ENCODE peak calls at places on chromosomes 6 and 20, in four cellular contexts. P is H1, B is GM12878, D is HepG2. Q is an unnamed sample.

GRCh38 chr20:34083137-34083536 is 28.9 kb downstream of the EIF2S2 start:
- DNase-seq in D (no peak), B (no peak), P (no peak), Q (no peak)

GRCh38 chr6:4788953-4789584 is 12.9 kb downstream of the CDYL start:
- DNase-seq in D (no peak), B (no peak), P (peak; percentile 57), Q (no peak)

GRCh38 chr20:48171626-48172025 is 386.3 kb upstream of the SULF2 start:
- DNase-seq in D (no peak), B (no peak), P (no peak), Q (no peak)

GRCh38 chr20:20630551-20630950 is 81.9 kb downstream of the RALGAPA2 start:
- DNase-seq in P (no peak), B (no peak), D (no peak), Q (no peak)

GRCh38 chr6:110645685-110646418 is 169.4 kb downstream of the CDK19 start:
- DNase-seq in P (no peak), B (no peak), D (no peak), Q (no peak)

GRCh38 chr20:49568491-49569151 is 684 bp upstream of the PTGIS start:
- DNase-seq in B (no peak), D (no peak), P (peak; percentile 83), Q (peak; percentile 94)

GRCh38 chr20:31497838-31498540 is 16.3 kb upstream of the HM13 start:
- DNase-seq in D (no peak), B (no peak), P (no peak), Q (no peak)

GRCh38 chr6:9161731-9162130 is 726.4 kb upstream of the SLC35B3 start:
- DNase-seq in D (no peak), P (no peak), B (no peak), Q (no peak)

GRCh38 chr20:54643761-54644160 is 168.4 kb downstream of the DOK5 start:
- DNase-seq in B (no peak), P (no peak), D (no peak), Q (no peak)

GRCh38 chr6:53605543-53606235 is 59.9 kb downstream of the KLHL31 start:
- DNase-seq in B (no peak), D (no peak), P (no peak), Q (peak; percentile 27)

DNA sequence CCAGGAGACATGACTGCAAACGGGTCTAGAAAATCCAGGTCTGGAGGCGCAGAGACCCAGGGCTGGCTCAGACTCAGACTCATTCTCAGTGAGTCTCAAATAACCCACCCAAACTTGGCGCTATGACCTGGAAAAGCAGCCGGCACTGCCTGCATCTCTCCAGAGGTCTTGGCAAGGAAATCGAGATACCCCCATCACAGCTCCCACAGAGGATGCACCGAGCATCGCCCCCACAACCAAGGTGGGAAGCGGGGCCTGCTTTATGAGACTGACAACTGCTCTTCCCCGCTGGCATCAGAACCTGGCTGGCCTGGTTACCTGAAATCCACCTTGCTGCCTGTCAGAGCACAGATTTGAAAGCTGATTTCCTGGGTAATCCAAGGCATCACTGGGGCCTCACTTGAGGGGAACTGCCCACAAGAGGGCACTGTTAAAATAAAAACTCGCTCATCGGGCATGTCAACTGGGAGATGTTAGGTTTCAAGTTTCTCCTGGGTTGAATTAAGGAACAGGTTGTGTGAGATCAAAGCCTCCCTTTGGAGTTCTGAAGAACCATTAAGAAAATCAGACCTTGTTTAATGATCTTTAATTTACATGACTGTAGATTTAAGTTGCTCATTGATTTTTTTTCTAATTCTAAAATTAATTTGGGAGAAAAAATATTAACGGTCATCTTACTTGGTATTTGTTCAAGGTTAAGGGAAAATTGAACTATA is 55.0 kb downstream of the KIF16B start:
- DNase-seq in B (no peak), P (no peak), D (peak; percentile 60), Q (peak; percentile 32)
- H3K9ac ChIP-seq in B (no peak overlapping the region), P (no peak overlapping the region), D (no peak overlapping the region), Q (no peak overlapping the region)

GRCh38 chr6:56793938-56794337 is 151.2 kb upstream of the DST start:
- DNase-seq in P (no peak), B (no peak), D (no peak), Q (no peak)

GRCh38 chr6:56799966-56800365 is 154.9 kb upstream of the BEND6 start:
- DNase-seq in B (no peak), D (no peak), P (no peak), Q (no peak)

GRCh38 chr6:56794421-56794820 is 151.7 kb upstream of the DST start:
- DNase-seq in B (peak; percentile 44), P (no peak), D (no peak), Q (peak; percentile 56)

GRCh38 chr6:56795852-56796532 is 153.3 kb upstream of the DST start:
- DNase-seq in P (no peak), D (no peak), B (no peak), Q (no peak)

GRCh38 chr6:56798163-56798562 is 155.5 kb upstream of the DST start:
- DNase-seq in D (no peak), P (no peak), B (no peak), Q (no peak)
- TF ChIP-seq SUZ12 in D (no peak), P (no peak), B (no peak), Q (no peak)

GRCh38 chr20:63775096-63775978 is 35.8 kb downstream of the SLC2A4RG start:
- DNase-seq in P (peak; percentile 95), B (no peak), D (no peak), Q (peak; percentile 51)
- H3K9ac ChIP-seq in P (peak overlapping the region; percentile 34), B (no peak overlapping the region), D (no peak overlapping the region), Q (peak overlapping the region; percentile 77)

DNA sequence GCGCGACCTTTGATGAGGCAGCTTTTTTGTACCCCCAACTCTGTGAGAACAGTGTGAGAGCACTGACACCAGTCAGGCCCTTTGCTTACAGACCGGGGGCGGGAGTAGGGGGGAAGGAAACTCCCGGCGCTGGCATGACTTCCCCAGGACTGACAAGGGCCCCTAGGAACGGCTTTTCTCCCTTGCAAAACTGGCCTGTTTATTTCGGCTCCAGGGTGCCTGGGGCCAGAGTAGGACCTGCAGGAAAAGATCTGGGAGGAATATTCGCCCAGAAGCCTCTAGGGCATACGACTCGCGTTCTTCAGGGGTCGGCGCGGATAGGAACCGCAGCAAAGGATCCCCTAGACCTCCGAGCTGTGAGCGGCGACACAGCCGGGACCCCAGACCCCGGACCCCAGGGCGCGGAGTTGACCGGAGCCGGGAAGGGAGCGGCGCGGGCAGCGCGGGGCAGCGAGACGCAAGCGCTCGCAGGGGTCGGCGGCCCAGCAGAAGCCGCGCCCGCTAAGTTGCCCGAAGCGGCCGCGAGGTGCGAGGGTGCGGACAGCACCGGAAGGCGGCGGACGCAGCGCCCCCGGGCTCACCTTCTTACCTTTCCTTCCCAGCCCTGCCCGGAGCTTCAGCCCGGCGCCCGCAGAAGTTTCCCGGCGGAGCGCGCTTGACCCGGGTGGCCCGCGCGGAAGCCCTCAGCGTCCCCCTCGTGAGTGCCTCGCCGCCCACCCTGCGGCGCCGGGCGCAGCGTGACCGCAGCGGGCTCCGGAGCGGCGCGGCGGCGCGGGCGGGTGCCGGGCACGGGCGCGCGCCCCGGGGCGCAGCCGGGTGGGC is at the start of gene POPDC3:
- DNase-seq in B (no peak), P (peak; percentile 79), D (no peak), Q (peak; percentile 27)
- TF ChIP-seq SUZ12 in B (peak; percentile 16), P (peak; percentile 49), D (no peak), Q (no peak)

GRCh38 chr20:45953672-45954071 is 18.3 kb downstream of the ZNF335 start:
- DNase-seq in B (no peak), P (no peak), D (no peak), Q (no peak)
- H3K9ac ChIP-seq in B (no peak overlapping the region), P (no peak overlapping the region), D (no peak overlapping the region), Q (no peak overlapping the region)

GRCh38 chr6:73610444-73611275 is 43.1 kb downstream of the SLC17A5 start:
- DNase-seq in P (no peak), B (peak; percentile 23), D (peak; percentile 52), Q (no peak)

GRCh38 chr6:73612611-73613010 is 41.2 kb downstream of the SLC17A5 start:
- DNase-seq in P (no peak), D (no peak), B (no peak), Q (no peak)

GRCh38 chr6:73613806-73614536 is 39.8 kb downstream of the SLC17A5 start:
- DNase-seq in D (no peak), B (no peak), P (no peak), Q (no peak)

DNA sequence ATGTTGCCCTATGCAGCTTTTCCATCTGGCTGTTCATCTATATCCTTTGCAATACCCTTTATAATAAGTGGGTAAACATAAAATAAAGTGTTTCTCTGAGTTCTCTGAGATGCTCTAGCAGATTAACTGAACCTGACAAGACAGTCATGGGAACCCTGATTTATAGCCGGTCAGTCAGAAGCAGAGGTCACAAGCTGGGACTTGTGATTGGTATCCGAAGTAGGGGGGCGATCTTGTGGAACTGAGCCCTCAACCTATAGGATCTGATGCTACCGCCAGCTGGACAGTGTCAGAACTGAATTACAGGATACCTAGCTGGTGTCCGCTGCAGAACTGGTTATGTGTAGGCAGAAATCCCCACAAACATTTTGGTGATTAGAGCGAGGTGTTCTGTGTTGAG is 39.0 kb downstream of the SLC17A5 start:
- DNase-seq in B (no peak), D (no peak), P (no peak), Q (no peak)
- TF ChIP-seq SUZ12 in B (no peak), D (no peak), P (no peak), Q (no peak)

GRCh38 chr6:27124252-27124657 is 123.2 kb upstream of the PRSS16 start:
- DNase-seq in D (no peak), B (no peak), P (no peak), Q (no peak)

GRCh38 chr6:27128796-27129094 is 118.8 kb upstream of the PRSS16 start:
- DNase-seq in D (no peak), B (no peak), P (no peak), Q (no peak)

GRCh38 chr6:27127874-27128795 is 119.4 kb upstream of the PRSS16 start:
- DNase-seq in P (no peak), D (no peak), B (no peak), Q (no peak)

GRCh38 chr6:27126815-27127537 is 120.5 kb upstream of the PRSS16 start:
- DNase-seq in P (peak; percentile 83), B (peak; percentile 85), D (peak; percentile 85), Q (no peak)

GRCh38 chr6:27126046-27126814 is 121.3 kb upstream of the PRSS16 start:
- DNase-seq in P (no peak), B (no peak), D (no peak), Q (no peak)
- H3K9ac ChIP-seq in P (no peak overlapping the region), B (peak overlapping the region; percentile 74), D (no peak overlapping the region), Q (no peak overlapping the region)

GRCh38 chr20:56592211-56592610 is 36.9 kb upstream of the TFAP2C start:
- DNase-seq in B (no peak), D (no peak), P (no peak), Q (no peak)
- TF ChIP-seq SUZ12 in B (no peak), D (no peak), P (no peak), Q (no peak)

GRCh38 chr6:166757226-166758135 is 130.4 kb upstream of the RPS6KA2 start:
- DNase-seq in P (no peak), D (no peak), B (no peak), Q (no peak)

GRCh38 chr6:166761801-166762200 is 134.8 kb upstream of the RPS6KA2 start:
- DNase-seq in D (no peak), P (peak; percentile 27), B (no peak), Q (no peak)

GRCh38 chr6:166758136-166758704 is 131.2 kb upstream of the RPS6KA2 start:
- DNase-seq in B (no peak), P (no peak), D (no peak), Q (no peak)

GRCh38 chr6:166763606-166764472 is 136.8 kb upstream of the RPS6KA2 start:
- DNase-seq in P (peak; percentile 49), D (no peak), B (no peak), Q (no peak)

DNA sequence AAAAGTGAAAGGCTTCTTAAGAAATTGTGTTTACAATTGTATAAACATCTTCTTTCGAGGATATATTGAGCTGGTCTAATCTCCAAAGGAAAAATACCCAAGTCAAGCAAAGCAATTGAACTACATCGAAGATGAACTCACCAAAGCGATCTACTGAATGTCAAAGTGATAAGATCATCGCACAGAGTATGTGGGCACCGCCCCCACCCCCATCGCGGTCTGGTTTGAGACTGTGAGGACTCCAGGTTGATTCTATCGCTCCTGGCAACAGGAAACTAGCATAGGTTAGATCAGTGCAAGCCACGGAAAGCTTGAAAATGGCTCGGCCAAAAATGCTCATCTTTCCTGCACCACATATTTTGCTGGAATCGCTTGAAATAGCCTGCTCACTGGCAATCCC is 133.2 kb upstream of the RPS6KA2 start:
- DNase-seq in D (no peak), B (no peak), P (no peak), Q (no peak)
- H3K9ac ChIP-seq in D (no peak overlapping the region), B (no peak overlapping the region), P (no peak overlapping the region), Q (no peak overlapping the region)